ENCODE peak calls at places on chromosomes 12 and 14, in four cellular contexts. One of them, this sample, is unnamed.
A peak's percentile ranks its signal among the peaks of the same experiment; 100 is the strongest.

GRCh38 chr12:48966177-48966890 is 5.2 kb downstream of the WNT10B start:
- DNase-seq in Caco-2: no peak
- DNase-seq in stomach: no peak
- DNase-seq in upper lobe of right lung: no peak
- DNase-seq in this sample: no peak

GRCh38 chr14:72652179-72652578 is 241.7 kb downstream of the DPF3 start:
- DNase-seq in Caco-2: no peak
- DNase-seq in stomach: no peak
- DNase-seq in upper lobe of right lung: no peak
- DNase-seq in this sample: no peak

GRCh38 chr12:64256166-64256800 is 34.2 kb upstream of the KICS2 start:
- DNase-seq in Caco-2: peak; percentile 64
- DNase-seq in stomach: no peak
- DNase-seq in upper lobe of right lung: no peak
- DNase-seq in this sample: peak; percentile 30

GRCh38 chr14:77302926-77303325 is 17.8 kb downstream of the POMT2 start:
- DNase-seq in Caco-2: no peak
- DNase-seq in stomach: no peak
- DNase-seq in upper lobe of right lung: no peak
- DNase-seq in this sample: no peak

GRCh38 chr14:51419685-51420084 is 179.6 kb downstream of the TMX1 start:
- DNase-seq in Caco-2: no peak
- DNase-seq in stomach: no peak
- DNase-seq in upper lobe of right lung: no peak
- DNase-seq in this sample: no peak

GRCh38 chr12:26102954-26103353 is 21.9 kb downstream of the BHLHE41 start:
- DNase-seq in Caco-2: no peak
- DNase-seq in stomach: no peak
- DNase-seq in upper lobe of right lung: no peak
- DNase-seq in this sample: no peak

GRCh38 chr12:1760566-1761382 is 59.6 kb upstream of the LRTM2 start:
- DNase-seq in Caco-2: no peak
- DNase-seq in stomach: no peak
- DNase-seq in upper lobe of right lung: no peak
- DNase-seq in this sample: no peak

GRCh38 chr14:72892103-72892878 is 1.6 kb downstream of the DPF3 start:
- DNase-seq in Caco-2: peak; percentile 26
- DNase-seq in stomach: no peak
- DNase-seq in upper lobe of right lung: no peak
- DNase-seq in this sample: no peak

GRCh38 chr12:17215754-17216153 is 609.8 kb upstream of the LMO3 start:
- DNase-seq in Caco-2: peak; percentile 25
- DNase-seq in stomach: no peak
- DNase-seq in upper lobe of right lung: no peak
- DNase-seq in this sample: no peak

GRCh38 chr12:40565029-40565633 is 127.1 kb upstream of the CNTN1 start:
- DNase-seq in Caco-2: no peak
- DNase-seq in stomach: no peak
- DNase-seq in upper lobe of right lung: no peak
- DNase-seq in this sample: no peak

GRCh38 chr14:23865502-23865901 is 88.1 kb upstream of the DHRS4 start:
- DNase-seq in Caco-2: no peak
- DNase-seq in stomach: no peak
- DNase-seq in upper lobe of right lung: no peak
- DNase-seq in this sample: no peak

GRCh38 chr14:43795600-43796228 is 711.4 kb downstream of the FSCB start:
- DNase-seq in Caco-2: peak; percentile 7
- DNase-seq in stomach: no peak
- DNase-seq in upper lobe of right lung: no peak
- DNase-seq in this sample: peak; percentile 36

GRCh38 chr12:97465012-97465345 is 2.4 kb downstream of the RMST start:
- DNase-seq in Caco-2: no peak
- DNase-seq in stomach: no peak
- DNase-seq in upper lobe of right lung: no peak
- DNase-seq in this sample: no peak

GRCh38 chr12:106769078-106769477 is 5.4 kb upstream of the RIC8B start:
- DNase-seq in Caco-2: peak; percentile 9
- DNase-seq in stomach: no peak
- DNase-seq in upper lobe of right lung: no peak
- DNase-seq in this sample: no peak

GRCh38 chr12:82574191-82574590 is 112.5 kb upstream of the TMTC2 start:
- DNase-seq in Caco-2: no peak
- DNase-seq in stomach: no peak
- DNase-seq in upper lobe of right lung: no peak
- DNase-seq in this sample: no peak

GRCh38 chr12:113551563-113551962 is 79.9 kb upstream of the LHX5 start:
- DNase-seq in Caco-2: no peak
- DNase-seq in stomach: no peak
- DNase-seq in upper lobe of right lung: no peak
- DNase-seq in this sample: no peak

DNA sequence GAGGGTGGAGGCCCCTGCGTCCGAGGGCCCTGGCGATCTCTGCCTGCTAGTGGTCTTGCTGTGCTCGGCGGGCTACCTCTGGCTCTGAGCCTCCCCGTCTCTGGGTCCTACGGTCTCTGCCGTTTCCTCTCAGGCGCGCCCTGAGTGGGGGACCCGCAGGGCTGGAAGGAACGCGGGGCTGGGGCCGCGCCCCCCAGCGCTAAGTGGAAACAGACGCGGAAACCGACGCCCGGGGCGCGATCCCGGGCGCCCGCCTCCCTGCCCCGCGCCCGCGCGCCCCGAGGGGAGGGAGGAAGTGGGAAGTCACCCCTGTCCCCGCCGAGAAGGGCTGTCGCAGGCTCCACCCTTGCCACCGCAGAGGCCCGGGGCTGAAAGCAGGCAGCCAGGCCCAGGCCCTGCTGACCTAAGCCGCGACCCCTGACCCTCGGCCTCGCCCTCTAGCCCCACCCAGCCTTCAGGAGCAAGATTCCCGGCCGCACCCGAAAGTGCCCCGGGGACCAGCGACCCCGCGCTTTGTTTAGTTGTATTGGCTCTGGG is 831 bp downstream of the CRIP1 start:
- DNase-seq in Caco-2: no peak
- DNase-seq in stomach: peak; percentile 62
- DNase-seq in upper lobe of right lung: peak; percentile 88
- DNase-seq in this sample: no peak
- H3K4me3 ChIP-seq in Caco-2: peak overlapping the region; percentile 62
- H3K4me3 ChIP-seq in stomach: peak overlapping the region; percentile 46
- H3K4me3 ChIP-seq in upper lobe of right lung: peak overlapping the region; percentile 73
- H3K4me3 ChIP-seq in this sample: no peak overlapping the region

DNA sequence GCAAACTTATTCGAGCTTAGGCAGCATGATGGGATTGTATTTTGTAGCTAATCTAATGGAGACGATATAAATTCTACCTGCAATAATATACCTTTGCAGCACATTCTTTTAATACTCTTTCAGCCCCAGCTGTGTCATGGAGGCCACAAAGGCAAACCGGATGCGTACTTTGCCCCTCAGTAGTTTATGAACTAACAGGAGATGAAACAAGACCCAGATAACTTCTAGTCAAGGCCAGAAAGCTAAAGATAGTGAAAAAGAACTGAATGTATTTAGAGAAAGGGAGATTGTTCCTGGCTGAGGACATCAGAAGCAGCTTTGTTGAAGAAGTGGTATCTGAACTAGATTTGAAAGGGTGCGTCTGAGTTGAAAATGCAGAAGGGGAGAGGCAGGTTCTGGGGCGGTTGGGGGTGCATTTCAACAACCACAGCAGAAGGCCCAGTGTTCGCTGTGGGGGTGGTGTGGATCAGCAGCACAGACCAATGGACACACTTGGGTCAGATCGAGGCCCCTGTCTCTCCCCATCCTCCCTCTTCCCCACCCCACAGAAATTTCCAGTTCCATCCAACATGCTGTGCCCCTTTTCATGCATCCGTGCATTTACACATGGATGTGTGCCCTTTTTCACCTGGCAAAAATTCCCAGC is 2.0 kb downstream of the ZNF839 start:
- DNase-seq in Caco-2: no peak
- DNase-seq in stomach: no peak
- DNase-seq in upper lobe of right lung: no peak
- DNase-seq in this sample: no peak
- H3K4me3 ChIP-seq in Caco-2: no peak overlapping the region
- H3K4me3 ChIP-seq in stomach: no peak overlapping the region
- H3K4me3 ChIP-seq in upper lobe of right lung: no peak overlapping the region
- H3K4me3 ChIP-seq in this sample: no peak overlapping the region

GRCh38 chr12:11561416-11561815 is 88.1 kb upstream of the ETV6 start:
- DNase-seq in Caco-2: no peak
- DNase-seq in stomach: no peak
- DNase-seq in upper lobe of right lung: no peak
- DNase-seq in this sample: no peak

GRCh38 chr12:11553871-11554533 is 95.5 kb upstream of the ETV6 start:
- DNase-seq in Caco-2: peak; percentile 70
- DNase-seq in stomach: peak; percentile 51
- DNase-seq in upper lobe of right lung: no peak
- DNase-seq in this sample: peak; percentile 59

GRCh38 chr12:11559941-11560340 is 89.5 kb upstream of the ETV6 start:
- DNase-seq in Caco-2: no peak
- DNase-seq in stomach: no peak
- DNase-seq in upper lobe of right lung: no peak
- DNase-seq in this sample: no peak

GRCh38 chr12:11555195-11555594 is 94.3 kb upstream of the ETV6 start:
- DNase-seq in Caco-2: no peak
- DNase-seq in stomach: no peak
- DNase-seq in upper lobe of right lung: no peak
- DNase-seq in this sample: no peak

GRCh38 chr12:11555743-11556625 is 93.5 kb upstream of the ETV6 start:
- DNase-seq in Caco-2: no peak
- DNase-seq in stomach: peak; percentile 57
- DNase-seq in upper lobe of right lung: no peak
- DNase-seq in this sample: no peak
- H3K4me3 ChIP-seq in Caco-2: no peak overlapping the region
- H3K4me3 ChIP-seq in stomach: peak overlapping the region; percentile 39
- H3K4me3 ChIP-seq in upper lobe of right lung: peak overlapping the region; percentile 38
- H3K4me3 ChIP-seq in this sample: peak overlapping the region; percentile 38

DNA sequence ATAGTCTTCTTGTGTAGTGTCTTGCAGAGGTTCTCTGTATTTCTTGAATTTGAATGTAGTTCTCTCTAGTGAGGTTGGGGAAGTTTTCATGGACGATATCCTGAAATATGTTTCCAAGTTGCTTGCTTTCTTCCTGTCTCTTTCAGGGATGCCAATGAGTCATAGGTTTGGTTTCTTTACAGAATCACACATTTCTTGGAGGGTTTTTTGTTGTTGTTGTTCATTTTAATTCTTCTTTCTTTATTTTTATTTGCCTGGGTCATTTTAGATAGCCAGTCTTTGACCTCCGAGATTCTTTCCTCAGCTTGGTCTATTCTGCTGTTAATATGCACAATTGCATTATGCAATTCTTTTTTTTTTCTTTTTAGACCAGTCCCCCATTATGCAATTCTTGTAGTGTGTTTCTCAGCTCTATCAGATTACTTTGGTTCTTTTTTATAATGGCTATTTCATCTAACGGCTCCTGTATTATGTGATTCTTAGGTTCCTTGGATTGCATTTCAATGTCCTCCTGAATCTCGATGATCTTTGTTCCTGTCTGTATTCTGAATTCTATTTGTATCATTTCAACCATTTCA is 338.9 kb downstream of the AEBP2 start:
- DNase-seq in Caco-2: no peak
- DNase-seq in stomach: no peak
- DNase-seq in upper lobe of right lung: no peak
- DNase-seq in this sample: no peak
- H3K4me3 ChIP-seq in Caco-2: no peak overlapping the region
- H3K4me3 ChIP-seq in stomach: no peak overlapping the region
- H3K4me3 ChIP-seq in upper lobe of right lung: no peak overlapping the region
- H3K4me3 ChIP-seq in this sample: no peak overlapping the region

DNA sequence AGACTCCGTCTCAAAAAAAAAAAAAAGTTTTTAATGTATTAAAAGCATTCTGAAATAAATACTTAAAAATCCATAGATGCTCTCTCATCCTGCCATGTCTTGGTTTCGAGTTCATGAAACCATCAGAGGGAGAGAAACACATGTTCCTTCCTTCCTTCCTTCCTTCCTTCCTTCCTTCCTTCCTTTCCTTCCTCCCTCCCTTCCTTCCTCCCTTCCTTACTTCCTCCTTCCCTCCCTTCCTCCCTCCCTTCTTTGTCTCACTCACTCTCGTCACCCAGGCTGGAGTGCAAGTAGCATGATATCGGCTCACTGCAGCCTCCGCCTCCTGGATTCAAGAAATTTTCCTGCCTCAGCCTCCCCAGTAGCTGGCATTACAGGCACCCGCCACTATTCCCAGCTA is 60.4 kb upstream of the DUSP6 start:
- DNase-seq in Caco-2: no peak
- DNase-seq in stomach: no peak
- DNase-seq in upper lobe of right lung: no peak
- DNase-seq in this sample: no peak
- H3K4me3 ChIP-seq in Caco-2: no peak overlapping the region
- H3K4me3 ChIP-seq in stomach: no peak overlapping the region
- H3K4me3 ChIP-seq in upper lobe of right lung: no peak overlapping the region
- H3K4me3 ChIP-seq in this sample: no peak overlapping the region

DNA sequence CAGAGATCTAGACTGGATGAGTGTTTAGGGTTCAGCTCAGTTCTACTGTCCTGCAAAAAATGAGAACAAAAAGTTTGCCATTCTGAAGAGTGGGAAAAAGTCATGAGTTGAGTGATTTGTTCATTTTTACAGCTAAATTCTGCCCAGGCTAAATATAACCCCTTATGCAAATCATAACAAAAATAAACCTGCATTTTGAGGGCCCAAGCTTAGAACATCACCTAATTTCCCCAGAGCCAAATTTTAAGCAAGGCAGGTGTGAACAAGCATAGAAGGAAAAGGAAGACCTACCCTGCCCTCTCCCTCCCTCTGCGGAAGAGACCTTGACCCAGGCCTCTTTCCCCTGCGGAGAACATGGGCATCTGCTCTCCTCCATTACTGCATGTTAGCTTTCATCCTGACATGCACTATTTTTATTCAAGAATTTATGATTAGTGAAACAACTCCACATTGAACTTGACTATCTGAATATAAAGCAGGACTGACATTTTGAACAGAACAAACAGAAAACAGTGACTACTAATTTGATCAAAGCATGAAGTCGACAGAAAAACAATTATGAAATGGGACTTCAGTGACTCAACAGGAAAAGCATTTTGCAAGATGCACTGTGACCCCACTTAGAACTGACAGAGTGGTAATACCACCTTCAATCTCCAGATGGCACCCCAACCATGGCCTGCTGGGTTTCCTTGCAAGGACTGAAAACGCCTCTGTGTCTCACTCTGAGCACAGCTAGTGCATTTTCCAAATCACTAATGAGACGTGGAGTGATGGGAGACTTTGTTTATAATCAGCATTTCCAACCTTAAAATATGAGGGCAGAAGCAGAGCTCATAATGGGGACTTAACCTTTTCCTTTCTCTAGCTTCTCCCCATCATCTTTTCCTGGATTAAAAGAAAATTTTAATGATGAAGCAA is 30.9 kb upstream of the SELPLG start:
- DNase-seq in Caco-2: peak; percentile 90
- DNase-seq in stomach: peak; percentile 84
- DNase-seq in upper lobe of right lung: peak; percentile 77
- DNase-seq in this sample: peak; percentile 55
- H3K4me3 ChIP-seq in Caco-2: no peak overlapping the region
- H3K4me3 ChIP-seq in stomach: no peak overlapping the region
- H3K4me3 ChIP-seq in upper lobe of right lung: no peak overlapping the region
- H3K4me3 ChIP-seq in this sample: no peak overlapping the region

GRCh38 chr14:32134448-32135070 is 57.5 kb downstream of the ARHGAP5 start:
- DNase-seq in Caco-2: no peak
- DNase-seq in stomach: no peak
- DNase-seq in upper lobe of right lung: no peak
- DNase-seq in this sample: peak; percentile 93
- H3K4me3 ChIP-seq in Caco-2: no peak overlapping the region
- H3K4me3 ChIP-seq in stomach: no peak overlapping the region
- H3K4me3 ChIP-seq in upper lobe of right lung: no peak overlapping the region
- H3K4me3 ChIP-seq in this sample: no peak overlapping the region

This sample was measured in LNCaP clone FGC.